ENCODE peak calls at places on chromosome 17, in six cellular contexts. R, I, Q, O, B and P are unnamed samples.

GRCh38 chr17:3886776-3887175 is 6.1 kb downstream of the CAMKK1 start:
- DNase-seq in R (no peak), I (peak), Q (no peak), O (no peak), B (peak), P (no peak)

GRCh38 chr17:38608648-38609047 is 2.9 kb upstream of the SRCIN1 start:
- DNase-seq in R (no peak), I (peak), Q (no peak), O (peak), B (no peak), P (no peak)

GRCh38 chr17:4788807-4789700 is at the start of gene GLTPD2:
- DNase-seq in R (peak), I (no peak), Q (no peak), O (peak), B (no peak), P (no peak)

GRCh38 chr17:6657633-6658287 is 6.2 kb downstream of the C17orf100 start:
- DNase-seq in R (no peak), I (no peak), Q (no peak), O (no peak), B (no peak), P (no peak)

GRCh38 chr17:59427425-59427921 is 96.0 kb downstream of the YPEL2 start:
- DNase-seq in R (peak), I (no peak), Q (peak), O (peak), B (no peak), P (no peak)

GRCh38 chr17:65243838-65244237 is 106.7 kb downstream of the RGS9 start:
- DNase-seq in R (no peak), I (no peak), Q (peak), O (peak), B (no peak), P (no peak)

GRCh38 chr17:57720636-57721035 is 24.5 kb downstream of the CCDC182 start:
- DNase-seq in R (no peak), I (no peak), Q (no peak), O (no peak), B (no peak), P (no peak)

GRCh38 chr17:49401971-49402491 is 12.7 kb downstream of the PHB1 start:
- DNase-seq in R (no peak), I (no peak), Q (no peak), O (peak), B (no peak), P (no peak)

GRCh38 chr17:9658593-9659211 is 13.4 kb downstream of the USP43 start:
- DNase-seq in R (no peak), I (no peak), Q (peak), O (peak), B (no peak), P (no peak)

GRCh38 chr17:538096-538973 is 176.3 kb downstream of the VPS53 start:
- DNase-seq in R (no peak), I (no peak), Q (peak), O (no peak), B (no peak), P (no peak)

GRCh38 chr17:28912281-28912937 is 9.5 kb upstream of the DHRS13 start:
- DNase-seq in R (no peak), I (peak), Q (no peak), O (peak), B (no peak), P (no peak)

GRCh38 chr17:33209671-33210070 is 83.4 kb downstream of the ASIC2 start:
- DNase-seq in R (no peak), I (no peak), Q (peak), O (no peak), B (no peak), P (no peak)

GRCh38 chr17:57086069-57086930 is 1.3 kb downstream of the AKAP1 start:
- DNase-seq in R (peak), I (peak), Q (peak), O (peak), B (peak), P (no peak)

GRCh38 chr17:64938925-64939474 is 19.7 kb upstream of the LRRC37A3 start:
- DNase-seq in R (peak), I (peak), Q (no peak), O (peak), B (peak), P (peak)

GRCh38 chr17:1484586-1485310 is 7.7 kb downstream of the MYO1C start:
- DNase-seq in R (peak), I (peak), Q (peak), O (peak), B (peak), P (no peak)

GRCh38 chr17:48542114-48542955 is 2.6 kb downstream of the HOXB2 start:
- DNase-seq in R (no peak), I (no peak), Q (no peak), O (peak), B (no peak), P (no peak)

GRCh38 chr17:47649153-47649971 is at the start of gene KPNB1:
- DNase-seq in R (peak), I (peak), Q (peak), O (peak), B (peak), P (peak)

GRCh38 chr17:80264793-80265075 is 4.1 kb downstream of the RNF213 start:
- DNase-seq in R (no peak), I (no peak), Q (no peak), O (peak), B (no peak), P (no peak)

GRCh38 chr17:10102817-10103216 is 95.6 kb downstream of the GAS7 start:
- DNase-seq in R (no peak), I (no peak), Q (no peak), O (peak), B (no peak), P (no peak)

GRCh38 chr17:37683454-37683984 is 40.3 kb upstream of the DDX52 start:
- DNase-seq in R (no peak), I (no peak), Q (no peak), O (no peak), B (no peak), P (no peak)

GRCh38 chr17:57875109-57876022 is 25.5 kb upstream of the MRPS23 start:
- DNase-seq in R (peak), I (peak), Q (peak), O (peak), B (peak), P (peak)

GRCh38 chr17:4204676-4205075 is 59.1 kb downstream of the ANKFY1 start:
- DNase-seq in R (no peak), I (no peak), Q (peak), O (no peak), B (peak), P (peak)

GRCh38 chr17:80070375-80071115 is 30.8 kb upstream of the GAA start:
- DNase-seq in R (no peak), I (no peak), Q (no peak), O (no peak), B (no peak), P (no peak)

GRCh38 chr17:52079496-52079895 is 79.0 kb downstream of the CA10 start:
- DNase-seq in R (no peak), I (no peak), Q (no peak), O (no peak), B (no peak), P (no peak)

GRCh38 chr17:30101686-30102390 is 14.8 kb upstream of the NSRP1 start:
- DNase-seq in R (no peak), I (no peak), Q (no peak), O (no peak), B (no peak), P (no peak)

GRCh38 chr17:4940625-4941021 is 555 bp downstream of the RNF167 start:
- DNase-seq in R (peak), I (no peak), Q (no peak), O (no peak), B (no peak), P (no peak)

GRCh38 chr17:42026821-42027539 is 7.1 kb downstream of the NKIRAS2 start:
- DNase-seq in R (no peak), I (no peak), Q (no peak), O (no peak), B (no peak), P (no peak)

GRCh38 chr17:1713878-1714487 is 3.8 kb upstream of the TLCD2 start:
- DNase-seq in R (peak), I (peak), Q (peak), O (peak), B (no peak), P (no peak)

GRCh38 chr17:37516131-37516561 is 26.5 kb downstream of the DUSP14 start:
- DNase-seq in R (no peak), I (no peak), Q (peak), O (peak), B (no peak), P (no peak)

DNA sequence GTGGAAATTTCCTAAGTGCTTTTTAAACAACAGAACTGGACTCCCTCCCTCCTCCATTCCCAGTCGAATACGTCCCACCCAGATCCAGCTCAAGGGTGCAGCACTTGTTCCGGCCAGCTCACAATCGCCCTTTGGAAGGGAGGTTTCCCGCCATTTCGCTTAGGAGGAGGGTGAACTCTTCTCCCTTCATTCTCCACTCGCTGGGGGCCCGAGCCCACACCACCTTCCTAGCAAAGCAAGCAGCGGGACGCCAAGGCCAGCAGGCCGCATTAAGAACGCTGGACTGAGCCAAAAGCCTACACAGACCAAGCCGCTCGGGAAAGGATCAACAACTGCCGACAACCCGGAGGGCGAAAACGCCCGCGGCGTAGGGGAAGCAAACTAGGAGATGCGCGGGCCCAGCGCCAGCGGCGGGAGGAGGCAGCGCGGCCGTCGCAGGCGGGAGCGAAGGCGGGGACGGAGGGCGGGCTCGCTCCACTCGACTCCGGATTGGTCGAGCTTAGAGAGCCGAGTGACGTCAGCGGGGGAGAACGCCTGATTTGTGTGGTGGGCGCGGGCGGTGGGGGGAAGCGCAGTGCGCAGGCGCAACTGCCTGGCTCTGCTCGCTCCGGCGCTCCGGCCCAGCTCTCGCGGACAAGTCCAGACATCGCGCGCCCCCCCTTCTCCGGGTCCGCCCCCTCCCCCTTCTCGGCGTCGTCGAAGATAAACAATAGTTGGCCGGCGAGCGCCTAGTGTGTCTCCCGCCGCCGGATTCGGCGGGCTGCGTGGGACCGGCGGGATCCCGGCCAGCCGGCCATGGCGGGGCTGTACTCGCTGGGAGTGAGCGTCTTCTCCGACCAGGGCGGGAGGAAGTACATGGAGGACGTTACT is at the start of gene PPM1D:
- DNase-seq in R (peak), I (peak), Q (peak), O (peak), B (peak), P (peak)
- TF ChIP-seq CTCF in R (no peak), I (no peak), Q (no peak), O (no peak), B (peak), P (peak)

DNA sequence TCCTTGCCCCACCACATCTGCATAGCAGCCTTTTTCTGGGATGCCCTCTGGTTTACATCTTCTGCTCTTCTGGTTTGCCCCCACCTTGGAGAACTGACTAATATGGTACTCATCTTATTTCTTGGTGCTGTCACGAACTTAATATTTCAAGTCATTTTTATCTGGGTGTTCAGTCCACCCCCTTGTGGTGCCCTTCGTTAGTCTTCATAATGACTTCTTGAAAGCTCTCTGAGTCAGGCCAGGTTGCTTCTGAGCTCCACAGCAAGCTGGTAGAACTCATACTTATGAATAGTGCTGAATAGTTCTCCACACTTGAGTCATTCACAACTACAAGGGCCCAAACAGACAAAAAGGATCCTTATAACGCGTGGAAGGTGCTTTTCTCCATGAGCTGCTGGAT is 35.8 kb upstream of the TEKT3 start:
- DNase-seq in R (no peak), I (no peak), Q (peak), O (peak), B (no peak), P (no peak)
- TF ChIP-seq CTCF in R (no peak), I (no peak), Q (peak), O (no peak), B (no peak), P (no peak)

GRCh38 chr17:31373150-31374082 is 18.1 kb upstream of the RAB11FIP4 start:
- DNase-seq in R (no peak), I (no peak), Q (peak), O (no peak), B (no peak), P (no peak)
- TF ChIP-seq CTCF in R (no peak), I (peak), Q (peak), O (peak), B (peak), P (no peak)

GRCh38 chr17:63621684-63622570 is at the start of gene MAP3K3:
- DNase-seq in R (peak), I (peak), Q (peak), O (peak), B (peak), P (peak)
- TF ChIP-seq CTCF in R (no peak), I (peak), Q (peak), O (no peak), B (no peak), P (no peak)

GRCh38 chr17:39744836-39745215 is 7.1 kb downstream of the GRB7 start:
- DNase-seq in R (no peak), I (peak), Q (no peak), O (no peak), B (no peak), P (no peak)
- TF ChIP-seq CTCF in R (no peak), I (no peak), Q (no peak), O (no peak), B (no peak), P (no peak)

GRCh38 chr17:77493238-77493812 is 352.6 kb downstream of the SEC14L1 start:
- DNase-seq in R (no peak), I (peak), Q (no peak), O (peak), B (peak), P (no peak)
- TF ChIP-seq CTCF in R (no peak), I (no peak), Q (no peak), O (no peak), B (no peak), P (no peak)

GRCh38 chr17:19320876-19321275 is 41.6 kb downstream of the B9D1 start:
- DNase-seq in R (no peak), I (no peak), Q (no peak), O (peak), B (no peak), P (no peak)

GRCh38 chr17:19319771-19320505 is 42.6 kb downstream of the B9D1 start:
- DNase-seq in R (no peak), I (peak), Q (no peak), O (peak), B (no peak), P (no peak)

GRCh38 chr17:19322861-19323260 is 39.7 kb downstream of the B9D1 start:
- DNase-seq in R (no peak), I (no peak), Q (no peak), O (peak), B (no peak), P (no peak)

GRCh38 chr17:19322129-19322505 is 40.4 kb downstream of the B9D1 start:
- DNase-seq in R (no peak), I (no peak), Q (no peak), O (no peak), B (no peak), P (no peak)

DNA sequence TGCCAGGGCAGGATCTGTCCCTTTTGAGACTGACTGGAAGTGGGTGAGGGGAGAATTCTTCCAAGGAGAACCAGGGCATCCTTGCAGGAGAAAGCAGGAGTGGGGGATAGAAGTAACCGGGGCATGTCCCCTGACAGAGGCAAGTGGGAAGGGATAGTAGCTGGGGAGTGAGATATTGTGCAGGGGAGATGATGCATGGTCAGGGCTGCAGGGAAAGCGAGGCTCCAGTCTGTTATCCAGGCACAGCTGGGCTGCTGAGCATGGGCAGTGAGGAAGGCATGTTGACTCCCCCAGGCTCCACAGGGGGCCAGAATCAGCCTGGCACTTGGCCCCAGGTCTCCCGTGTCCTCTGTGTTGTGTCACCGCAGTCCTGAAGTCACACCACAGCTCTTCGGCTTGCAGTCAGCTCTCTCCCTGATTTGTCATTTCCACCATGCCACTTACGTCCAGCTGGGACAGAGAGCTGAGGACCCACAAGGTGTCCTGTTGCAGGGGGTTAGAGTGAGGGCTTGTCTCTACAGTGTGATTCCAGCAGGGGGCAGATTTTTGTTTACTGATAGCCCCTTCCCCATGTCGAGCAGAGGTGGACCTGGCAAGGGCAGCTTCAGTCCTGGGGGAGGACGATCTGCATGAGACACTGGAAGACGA is 40.9 kb downstream of the B9D1 start:
- DNase-seq in R (no peak), I (no peak), Q (no peak), O (peak), B (no peak), P (no peak)
- TF ChIP-seq CTCF in R (peak), I (no peak), Q (no peak), O (peak), B (no peak), P (no peak)

DNA sequence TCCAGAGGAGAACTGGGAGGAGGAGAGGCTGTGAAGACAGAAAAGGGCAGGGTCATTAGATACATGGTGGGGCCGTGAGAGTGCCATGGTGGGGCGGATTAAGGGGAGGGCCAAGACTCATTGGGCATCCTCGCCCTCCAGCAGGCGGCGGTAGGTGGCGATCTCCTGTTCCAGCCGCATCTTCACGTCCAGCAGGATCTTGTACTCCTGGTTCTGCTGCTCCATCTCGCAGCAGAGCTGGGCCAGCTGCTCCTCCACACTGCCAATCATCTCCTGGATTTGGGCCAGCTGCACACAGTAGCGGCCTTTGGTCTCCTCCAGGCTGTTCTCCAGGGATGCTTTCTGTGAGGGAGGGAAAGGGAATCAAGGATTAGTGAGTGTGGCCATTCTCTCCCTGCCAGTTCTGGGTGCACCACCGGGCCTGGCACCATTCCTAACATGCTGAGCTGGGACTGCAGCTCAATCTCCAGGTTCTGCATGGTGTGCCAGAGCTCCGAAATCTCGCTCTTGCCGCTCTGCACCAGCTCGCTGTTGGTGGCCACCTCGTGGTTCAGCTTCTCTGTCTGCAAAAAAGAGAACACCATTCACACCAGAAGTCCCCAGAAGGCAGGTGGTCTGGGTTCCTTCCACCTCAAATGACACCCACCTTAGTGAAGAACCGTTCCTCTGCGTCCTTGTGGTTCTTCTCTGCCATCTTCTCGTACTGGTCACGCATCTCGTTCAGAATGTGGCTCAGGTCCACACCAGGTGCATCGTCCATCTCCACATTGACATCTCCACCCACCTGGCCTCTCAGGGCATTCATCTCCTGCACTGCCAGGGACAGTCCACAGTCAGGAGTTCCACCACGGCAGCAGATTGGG is 129.0 kb downstream of the CCDC144A start:
- DNase-seq in R (no peak), I (no peak), Q (no peak), O (peak), B (no peak), P (no peak)
- TF ChIP-seq CTCF in R (no peak), I (no peak), Q (no peak), O (no peak), B (no peak), P (no peak)